ENCODE peak calls at places on chromosomes 1 and 21, in nine cellular contexts. X is AG04450, E is bronchial epithelial cell, R is neuronal stem cell, T is choroid plexus epithelial cell, J is GM23248, S is psoas muscle, L is breast epithelium, W is ovary. D is an unnamed sample.
A peak's percentile ranks its signal among the peaks of the same experiment; 100 is the strongest.

GRCh38 chr1:147895123-147895522 is 7.5 kb upstream of the GJA8 start:
- DNase-seq in W (no peak), J (peak; percentile 22), S (no peak), R (no peak), L (no peak), E (no peak), X (no peak), T (no peak), D (no peak)

GRCh38 chr1:4931486-4931885 is 277.1 kb downstream of the AJAP1 start:
- DNase-seq in X (no peak), W (no peak), E (peak; percentile 33), R (no peak), S (no peak), L (peak; percentile 35), J (no peak), T (no peak), D (no peak)

GRCh38 chr1:4518621-4519020 is 135.8 kb upstream of the AJAP1 start:
- DNase-seq in X (no peak), L (no peak), E (no peak), T (no peak), R (no peak), S (no peak), J (no peak), W (no peak), D (no peak)

GRCh38 chr1:34452451-34452850 is 275.7 kb downstream of the C1orf94 start:
- DNase-seq in X (no peak), R (no peak), T (no peak), W (no peak), L (no peak), J (no peak), S (no peak), E (no peak), D (no peak)

GRCh38 chr1:87787551-87787950 is 458.9 kb downstream of the LMO4 start:
- DNase-seq in L (no peak), X (no peak), J (peak; percentile 38), E (peak; percentile 25), R (no peak), S (no peak), T (peak; percentile 73), W (no peak), D (no peak)

GRCh38 chr21:44500111-44500510 is 39.9 kb downstream of the KRTAP10-1 start:
- DNase-seq in T (no peak), J (no peak), S (no peak), X (no peak), L (no peak), R (no peak), W (no peak), E (no peak), D (no peak)

GRCh38 chr1:111570781-111571181 is 48.8 kb upstream of the RAP1A start:
- DNase-seq in J (peak; percentile 46), T (no peak), X (no peak), W (no peak), L (no peak), R (no peak), S (no peak), E (peak; percentile 50), D (peak; percentile 39)

GRCh38 chr1:11736746-11737639 is 1.1 kb downstream of the AGTRAP start:
- DNase-seq in S (peak; percentile 84), T (peak; percentile 85), X (no peak), E (peak; percentile 99), J (peak; percentile 96), R (no peak), W (peak; percentile 64), L (no peak), D (no peak)

GRCh38 chr1:228151170-228151513 is 1.4 kb downstream of the GJC2 start:
- DNase-seq in L (no peak), T (no peak), J (no peak), R (no peak), E (no peak), W (no peak), S (no peak), X (no peak), D (no peak)

GRCh38 chr1:203216274-203217138 is 13.0 kb downstream of the CHIT1 start:
- DNase-seq in X (peak; percentile 33), T (peak; percentile 83), J (peak; percentile 71), W (peak; percentile 62), E (peak; percentile 66), L (no peak), S (peak; percentile 41), R (peak; percentile 84), D (peak; percentile 81)

GRCh38 chr1:220219865-220220698 is 52.2 kb downstream of the RAB3GAP2 start:
- DNase-seq in L (no peak), S (no peak), X (no peak), E (no peak), T (no peak), J (no peak), R (no peak), W (no peak), D (no peak)

GRCh38 chr1:3573499-3573898 is 37.8 kb downstream of the MEGF6 start:
- DNase-seq in S (no peak), X (no peak), T (no peak), R (no peak), W (no peak), L (no peak), E (no peak), J (no peak), D (no peak)

GRCh38 chr1:196407358-196408041 is 200.7 kb downstream of the KCNT2 start:
- DNase-seq in T (peak; percentile 94), L (no peak), X (no peak), J (peak; percentile 40), E (no peak), W (no peak), R (no peak), S (no peak), D (no peak)

GRCh38 chr1:94299627-94300552 is 62.5 kb upstream of the ARHGAP29 start:
- DNase-seq in W (no peak), T (peak; percentile 88), L (peak; percentile 25), E (peak; percentile 93), R (peak; percentile 14), X (no peak), S (no peak), J (peak; percentile 71), D (no peak)

DNA sequence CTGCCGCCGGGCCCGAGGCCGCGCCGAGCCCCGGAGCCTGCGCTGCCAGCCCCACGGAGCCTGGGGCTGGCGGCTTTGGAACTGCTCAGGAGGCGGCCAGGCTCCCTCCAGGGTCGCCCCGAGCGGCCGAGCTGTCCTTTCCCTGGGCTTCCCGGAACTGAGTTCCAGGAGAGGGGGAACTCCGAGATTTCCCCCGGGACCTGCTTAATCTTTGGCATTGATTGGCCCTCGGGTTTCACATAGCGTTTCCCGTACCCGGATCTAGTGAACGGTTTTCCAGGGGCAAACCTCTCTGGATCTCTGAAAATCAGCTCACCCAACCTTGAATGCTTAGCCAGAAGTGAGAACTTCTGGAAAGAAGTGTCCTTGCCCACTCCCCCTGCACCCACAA is 544 bp downstream of the H6PD start:
- DNase-seq in J (peak; percentile 82), R (no peak), T (peak; percentile 63), S (no peak), W (no peak), X (no peak), L (no peak), E (peak; percentile 29), D (no peak)
- H3K4me3 ChIP-seq in J (peak overlapping the region; percentile 78), R (peak overlapping the region; percentile 86), T (peak overlapping the region; percentile 67), S (peak overlapping the region; percentile 71), W (peak overlapping the region; percentile 73), X (peak overlapping the region; percentile 69), L (peak overlapping the region; percentile 90), E (peak overlapping the region; percentile 67), D (peak overlapping the region; percentile 80)

GRCh38 chr1:169149555-169150286 is 43.2 kb downstream of the ATP1B1 start:
- DNase-seq in X (no peak), W (no peak), L (no peak), J (no peak), T (peak; percentile 65), R (no peak), S (no peak), E (no peak), D (no peak)
- H3K4me3 ChIP-seq in X (no peak overlapping the region), W (no peak overlapping the region), L (no peak overlapping the region), J (no peak overlapping the region), T (no peak overlapping the region), R (no peak overlapping the region), S (no peak overlapping the region), E (no peak overlapping the region), D (no peak overlapping the region)

GRCh38 chr1:14403961-14404645 is 194.4 kb upstream of the KAZN start:
- DNase-seq in E (no peak), J (no peak), R (no peak), S (no peak), X (no peak), L (no peak), T (no peak), W (no peak), D (no peak)

GRCh38 chr1:14404847-14405246 is 193.6 kb upstream of the KAZN start:
- DNase-seq in E (no peak), R (no peak), W (no peak), J (no peak), X (no peak), T (no peak), S (no peak), L (no peak), D (peak; percentile 28)
- H3K4me3 ChIP-seq in E (no peak overlapping the region), R (no peak overlapping the region), W (no peak overlapping the region), J (no peak overlapping the region), X (no peak overlapping the region), T (no peak overlapping the region), S (no peak overlapping the region), L (no peak overlapping the region), D (no peak overlapping the region)

GRCh38 chr1:64223329-64224151 is 20.1 kb downstream of the UBE2U start:
- DNase-seq in S (no peak), E (peak; percentile 81), W (no peak), R (no peak), T (peak; percentile 89), X (peak; percentile 57), L (no peak), J (peak; percentile 91), D (no peak)
- H3K4me3 ChIP-seq in S (no peak overlapping the region), E (no peak overlapping the region), W (no peak overlapping the region), R (no peak overlapping the region), T (no peak overlapping the region), X (no peak overlapping the region), L (no peak overlapping the region), J (peak overlapping the region; percentile 14), D (no peak overlapping the region)

D was measured in Jurkat, Clone E6-1.